ENCODE peak calls at places on chromosomes 11 and 22, in nine cellular contexts. One of them, this sample, is unnamed.

GRCh38 chr11:113447621-113448310 is 27.4 kb downstream of the DRD2 start:
- DNase-seq in neural crest cell: no peak
- DNase-seq in stimulated activated CD8-positive, alpha-beta memory T cell treated with anti-CD3 and anti-CD28 coated beads, Interleukin-4, amount 100 ng/mL, for 1 hour: no peak
- DNase-seq in activated CD4-positive, alpha-beta T cell treated with anti-CD3 and anti-CD28 coated beads for 4 hours: no peak
- DNase-seq in astrocyte of the spinal cord: peak
- DNase-seq in activated CD4-positive, CD25-positive, alpha-beta regulatory T cell treated with anti-CD3 and anti-CD28 coated beads, Interleukin-2, amount 50 U/mL, for 72 hours: no peak
- DNase-seq in nephron progenitor cell: no peak
- DNase-seq in spleen: no peak
- DNase-seq in retina: no peak
- DNase-seq in this sample: peak

GRCh38 chr22:30830907-30831306 is 136.2 kb downstream of the OSBP2 start:
- DNase-seq in retina: no peak
- DNase-seq in neural crest cell: no peak
- DNase-seq in spleen: no peak
- DNase-seq in activated CD4-positive, alpha-beta T cell treated with anti-CD3 and anti-CD28 coated beads for 4 hours: no peak
- DNase-seq in stimulated activated CD8-positive, alpha-beta memory T cell treated with anti-CD3 and anti-CD28 coated beads, Interleukin-4, amount 100 ng/mL, for 1 hour: no peak
- DNase-seq in astrocyte of the spinal cord: peak
- DNase-seq in nephron progenitor cell: no peak
- DNase-seq in activated CD4-positive, CD25-positive, alpha-beta regulatory T cell treated with anti-CD3 and anti-CD28 coated beads, Interleukin-2, amount 50 U/mL, for 72 hours: no peak
- DNase-seq in this sample: peak

GRCh38 chr11:103077553-103077952 is 14.4 kb downstream of the DCUN1D5 start:
- DNase-seq in spleen: no peak
- DNase-seq in retina: no peak
- DNase-seq in neural crest cell: no peak
- DNase-seq in activated CD4-positive, alpha-beta T cell treated with anti-CD3 and anti-CD28 coated beads for 4 hours: no peak
- DNase-seq in stimulated activated CD8-positive, alpha-beta memory T cell treated with anti-CD3 and anti-CD28 coated beads, Interleukin-4, amount 100 ng/mL, for 1 hour: no peak
- DNase-seq in activated CD4-positive, CD25-positive, alpha-beta regulatory T cell treated with anti-CD3 and anti-CD28 coated beads, Interleukin-2, amount 50 U/mL, for 72 hours: no peak
- DNase-seq in astrocyte of the spinal cord: no peak
- DNase-seq in nephron progenitor cell: no peak
- DNase-seq in this sample: no peak

GRCh38 chr11:57568330-57568766 is 876 bp upstream of the UBE2L6 start:
- DNase-seq in neural crest cell: peak
- DNase-seq in activated CD4-positive, CD25-positive, alpha-beta regulatory T cell treated with anti-CD3 and anti-CD28 coated beads, Interleukin-2, amount 50 U/mL, for 72 hours: peak
- DNase-seq in stimulated activated CD8-positive, alpha-beta memory T cell treated with anti-CD3 and anti-CD28 coated beads, Interleukin-4, amount 100 ng/mL, for 1 hour: peak
- DNase-seq in astrocyte of the spinal cord: peak
- DNase-seq in spleen: no peak
- DNase-seq in activated CD4-positive, alpha-beta T cell treated with anti-CD3 and anti-CD28 coated beads for 4 hours: peak
- DNase-seq in retina: no peak
- DNase-seq in nephron progenitor cell: peak
- DNase-seq in this sample: peak

GRCh38 chr11:110797453-110797852 is 85.2 kb upstream of the ARHGAP20 start:
- DNase-seq in stimulated activated CD8-positive, alpha-beta memory T cell treated with anti-CD3 and anti-CD28 coated beads, Interleukin-4, amount 100 ng/mL, for 1 hour: no peak
- DNase-seq in neural crest cell: no peak
- DNase-seq in activated CD4-positive, alpha-beta T cell treated with anti-CD3 and anti-CD28 coated beads for 4 hours: no peak
- DNase-seq in astrocyte of the spinal cord: peak
- DNase-seq in nephron progenitor cell: no peak
- DNase-seq in spleen: no peak
- DNase-seq in activated CD4-positive, CD25-positive, alpha-beta regulatory T cell treated with anti-CD3 and anti-CD28 coated beads, Interleukin-2, amount 50 U/mL, for 72 hours: no peak
- DNase-seq in retina: no peak
- DNase-seq in this sample: peak

GRCh38 chr11:85694385-85694980 is 8.5 kb upstream of the CCDC89 start:
- DNase-seq in spleen: no peak
- DNase-seq in stimulated activated CD8-positive, alpha-beta memory T cell treated with anti-CD3 and anti-CD28 coated beads, Interleukin-4, amount 100 ng/mL, for 1 hour: no peak
- DNase-seq in astrocyte of the spinal cord: peak
- DNase-seq in neural crest cell: no peak
- DNase-seq in activated CD4-positive, CD25-positive, alpha-beta regulatory T cell treated with anti-CD3 and anti-CD28 coated beads, Interleukin-2, amount 50 U/mL, for 72 hours: no peak
- DNase-seq in activated CD4-positive, alpha-beta T cell treated with anti-CD3 and anti-CD28 coated beads for 4 hours: no peak
- DNase-seq in retina: no peak
- DNase-seq in nephron progenitor cell: no peak
- DNase-seq in this sample: peak

GRCh38 chr11:69698362-69698761 is 5.5 kb downstream of the FGF19 start:
- DNase-seq in retina: no peak
- DNase-seq in activated CD4-positive, CD25-positive, alpha-beta regulatory T cell treated with anti-CD3 and anti-CD28 coated beads, Interleukin-2, amount 50 U/mL, for 72 hours: no peak
- DNase-seq in nephron progenitor cell: no peak
- DNase-seq in astrocyte of the spinal cord: no peak
- DNase-seq in stimulated activated CD8-positive, alpha-beta memory T cell treated with anti-CD3 and anti-CD28 coated beads, Interleukin-4, amount 100 ng/mL, for 1 hour: no peak
- DNase-seq in spleen: peak
- DNase-seq in activated CD4-positive, alpha-beta T cell treated with anti-CD3 and anti-CD28 coated beads for 4 hours: no peak
- DNase-seq in neural crest cell: no peak
- DNase-seq in this sample: no peak

GRCh38 chr11:3226846-3227567 is 5.2 kb downstream of the MRGPRE start:
- DNase-seq in stimulated activated CD8-positive, alpha-beta memory T cell treated with anti-CD3 and anti-CD28 coated beads, Interleukin-4, amount 100 ng/mL, for 1 hour: no peak
- DNase-seq in nephron progenitor cell: no peak
- DNase-seq in spleen: peak
- DNase-seq in astrocyte of the spinal cord: no peak
- DNase-seq in neural crest cell: no peak
- DNase-seq in activated CD4-positive, alpha-beta T cell treated with anti-CD3 and anti-CD28 coated beads for 4 hours: no peak
- DNase-seq in activated CD4-positive, CD25-positive, alpha-beta regulatory T cell treated with anti-CD3 and anti-CD28 coated beads, Interleukin-2, amount 50 U/mL, for 72 hours: peak
- DNase-seq in retina: no peak
- DNase-seq in this sample: no peak

GRCh38 chr22:47287516-47287915 is 525.1 kb downstream of the TBC1D22A start:
- DNase-seq in stimulated activated CD8-positive, alpha-beta memory T cell treated with anti-CD3 and anti-CD28 coated beads, Interleukin-4, amount 100 ng/mL, for 1 hour: no peak
- DNase-seq in nephron progenitor cell: no peak
- DNase-seq in activated CD4-positive, CD25-positive, alpha-beta regulatory T cell treated with anti-CD3 and anti-CD28 coated beads, Interleukin-2, amount 50 U/mL, for 72 hours: no peak
- DNase-seq in spleen: no peak
- DNase-seq in retina: no peak
- DNase-seq in activated CD4-positive, alpha-beta T cell treated with anti-CD3 and anti-CD28 coated beads for 4 hours: no peak
- DNase-seq in astrocyte of the spinal cord: no peak
- DNase-seq in neural crest cell: no peak
- DNase-seq in this sample: no peak

GRCh38 chr11:115241899-115242298 is 262.3 kb downstream of the CADM1 start:
- DNase-seq in spleen: no peak
- DNase-seq in neural crest cell: no peak
- DNase-seq in activated CD4-positive, CD25-positive, alpha-beta regulatory T cell treated with anti-CD3 and anti-CD28 coated beads, Interleukin-2, amount 50 U/mL, for 72 hours: no peak
- DNase-seq in retina: no peak
- DNase-seq in activated CD4-positive, alpha-beta T cell treated with anti-CD3 and anti-CD28 coated beads for 4 hours: no peak
- DNase-seq in stimulated activated CD8-positive, alpha-beta memory T cell treated with anti-CD3 and anti-CD28 coated beads, Interleukin-4, amount 100 ng/mL, for 1 hour: no peak
- DNase-seq in astrocyte of the spinal cord: no peak
- DNase-seq in nephron progenitor cell: no peak
- DNase-seq in this sample: no peak

GRCh38 chr11:73389902-73390301 is 13.7 kb downstream of the RELT start:
- DNase-seq in stimulated activated CD8-positive, alpha-beta memory T cell treated with anti-CD3 and anti-CD28 coated beads, Interleukin-4, amount 100 ng/mL, for 1 hour: no peak
- DNase-seq in activated CD4-positive, alpha-beta T cell treated with anti-CD3 and anti-CD28 coated beads for 4 hours: no peak
- DNase-seq in nephron progenitor cell: no peak
- DNase-seq in neural crest cell: no peak
- DNase-seq in activated CD4-positive, CD25-positive, alpha-beta regulatory T cell treated with anti-CD3 and anti-CD28 coated beads, Interleukin-2, amount 50 U/mL, for 72 hours: no peak
- DNase-seq in retina: peak
- DNase-seq in spleen: peak
- DNase-seq in astrocyte of the spinal cord: no peak
- DNase-seq in this sample: no peak

GRCh38 chr11:96070453-96070852 is 146.5 kb upstream of the MTMR2 start:
- DNase-seq in activated CD4-positive, alpha-beta T cell treated with anti-CD3 and anti-CD28 coated beads for 4 hours: no peak
- DNase-seq in astrocyte of the spinal cord: no peak
- DNase-seq in retina: no peak
- DNase-seq in spleen: no peak
- DNase-seq in activated CD4-positive, CD25-positive, alpha-beta regulatory T cell treated with anti-CD3 and anti-CD28 coated beads, Interleukin-2, amount 50 U/mL, for 72 hours: no peak
- DNase-seq in nephron progenitor cell: no peak
- DNase-seq in stimulated activated CD8-positive, alpha-beta memory T cell treated with anti-CD3 and anti-CD28 coated beads, Interleukin-4, amount 100 ng/mL, for 1 hour: no peak
- DNase-seq in neural crest cell: no peak
- DNase-seq in this sample: no peak

GRCh38 chr11:128528294-128528693 is 59.1 kb downstream of the ETS1 start:
- DNase-seq in astrocyte of the spinal cord: no peak
- DNase-seq in activated CD4-positive, alpha-beta T cell treated with anti-CD3 and anti-CD28 coated beads for 4 hours: no peak
- DNase-seq in activated CD4-positive, CD25-positive, alpha-beta regulatory T cell treated with anti-CD3 and anti-CD28 coated beads, Interleukin-2, amount 50 U/mL, for 72 hours: no peak
- DNase-seq in spleen: no peak
- DNase-seq in retina: no peak
- DNase-seq in stimulated activated CD8-positive, alpha-beta memory T cell treated with anti-CD3 and anti-CD28 coated beads, Interleukin-4, amount 100 ng/mL, for 1 hour: no peak
- DNase-seq in nephron progenitor cell: no peak
- DNase-seq in neural crest cell: no peak
- DNase-seq in this sample: no peak

GRCh38 chr22:24390576-24390975 is 36.8 kb upstream of the ADORA2A start:
- DNase-seq in nephron progenitor cell: no peak
- DNase-seq in stimulated activated CD8-positive, alpha-beta memory T cell treated with anti-CD3 and anti-CD28 coated beads, Interleukin-4, amount 100 ng/mL, for 1 hour: no peak
- DNase-seq in retina: no peak
- DNase-seq in spleen: no peak
- DNase-seq in astrocyte of the spinal cord: no peak
- DNase-seq in neural crest cell: no peak
- DNase-seq in activated CD4-positive, alpha-beta T cell treated with anti-CD3 and anti-CD28 coated beads for 4 hours: no peak
- DNase-seq in activated CD4-positive, CD25-positive, alpha-beta regulatory T cell treated with anti-CD3 and anti-CD28 coated beads, Interleukin-2, amount 50 U/mL, for 72 hours: no peak
- DNase-seq in this sample: no peak

GRCh38 chr22:40519284-40519947 is 117.1 kb downstream of the MRTFA start:
- DNase-seq in retina: no peak
- DNase-seq in neural crest cell: no peak
- DNase-seq in stimulated activated CD8-positive, alpha-beta memory T cell treated with anti-CD3 and anti-CD28 coated beads, Interleukin-4, amount 100 ng/mL, for 1 hour: no peak
- DNase-seq in spleen: no peak
- DNase-seq in astrocyte of the spinal cord: no peak
- DNase-seq in activated CD4-positive, CD25-positive, alpha-beta regulatory T cell treated with anti-CD3 and anti-CD28 coated beads, Interleukin-2, amount 50 U/mL, for 72 hours: no peak
- DNase-seq in activated CD4-positive, alpha-beta T cell treated with anti-CD3 and anti-CD28 coated beads for 4 hours: no peak
- DNase-seq in nephron progenitor cell: no peak
- DNase-seq in this sample: no peak

GRCh38 chr11:65872555-65873279 is at the start of gene EFEMP2:
- DNase-seq in spleen: peak
- DNase-seq in activated CD4-positive, alpha-beta T cell treated with anti-CD3 and anti-CD28 coated beads for 4 hours: no peak
- DNase-seq in retina: no peak
- DNase-seq in activated CD4-positive, CD25-positive, alpha-beta regulatory T cell treated with anti-CD3 and anti-CD28 coated beads, Interleukin-2, amount 50 U/mL, for 72 hours: no peak
- DNase-seq in neural crest cell: no peak
- DNase-seq in stimulated activated CD8-positive, alpha-beta memory T cell treated with anti-CD3 and anti-CD28 coated beads, Interleukin-4, amount 100 ng/mL, for 1 hour: no peak
- DNase-seq in astrocyte of the spinal cord: peak
- DNase-seq in nephron progenitor cell: peak
- DNase-seq in this sample: no peak

GRCh38 chr22:23504522-23504921 is 75.6 kb downstream of the IGLL1 start:
- DNase-seq in spleen: peak
- DNase-seq in astrocyte of the spinal cord: no peak
- DNase-seq in neural crest cell: no peak
- DNase-seq in activated CD4-positive, CD25-positive, alpha-beta regulatory T cell treated with anti-CD3 and anti-CD28 coated beads, Interleukin-2, amount 50 U/mL, for 72 hours: no peak
- DNase-seq in retina: no peak
- DNase-seq in activated CD4-positive, alpha-beta T cell treated with anti-CD3 and anti-CD28 coated beads for 4 hours: no peak
- DNase-seq in nephron progenitor cell: no peak
- DNase-seq in stimulated activated CD8-positive, alpha-beta memory T cell treated with anti-CD3 and anti-CD28 coated beads, Interleukin-4, amount 100 ng/mL, for 1 hour: no peak
- DNase-seq in this sample: no peak

GRCh38 chr11:93268287-93269040 is 62.1 kb upstream of the DEUP1 start:
- DNase-seq in spleen: no peak
- DNase-seq in neural crest cell: no peak
- DNase-seq in stimulated activated CD8-positive, alpha-beta memory T cell treated with anti-CD3 and anti-CD28 coated beads, Interleukin-4, amount 100 ng/mL, for 1 hour: no peak
- DNase-seq in activated CD4-positive, alpha-beta T cell treated with anti-CD3 and anti-CD28 coated beads for 4 hours: no peak
- DNase-seq in retina: no peak
- DNase-seq in nephron progenitor cell: no peak
- DNase-seq in activated CD4-positive, CD25-positive, alpha-beta regulatory T cell treated with anti-CD3 and anti-CD28 coated beads, Interleukin-2, amount 50 U/mL, for 72 hours: no peak
- DNase-seq in astrocyte of the spinal cord: no peak
- DNase-seq in this sample: no peak

GRCh38 chr11:57781529-57781943 is 19.9 kb downstream of the CTNND1 start:
- DNase-seq in astrocyte of the spinal cord: no peak
- DNase-seq in nephron progenitor cell: no peak
- DNase-seq in neural crest cell: no peak
- DNase-seq in retina: no peak
- DNase-seq in stimulated activated CD8-positive, alpha-beta memory T cell treated with anti-CD3 and anti-CD28 coated beads, Interleukin-4, amount 100 ng/mL, for 1 hour: no peak
- DNase-seq in activated CD4-positive, alpha-beta T cell treated with anti-CD3 and anti-CD28 coated beads for 4 hours: no peak
- DNase-seq in activated CD4-positive, CD25-positive, alpha-beta regulatory T cell treated with anti-CD3 and anti-CD28 coated beads, Interleukin-2, amount 50 U/mL, for 72 hours: no peak
- DNase-seq in spleen: no peak
- DNase-seq in this sample: peak

GRCh38 chr11:59206635-59207034 is 6.1 kb downstream of the MPEG1 start:
- DNase-seq in nephron progenitor cell: peak
- DNase-seq in activated CD4-positive, CD25-positive, alpha-beta regulatory T cell treated with anti-CD3 and anti-CD28 coated beads, Interleukin-2, amount 50 U/mL, for 72 hours: no peak
- DNase-seq in stimulated activated CD8-positive, alpha-beta memory T cell treated with anti-CD3 and anti-CD28 coated beads, Interleukin-4, amount 100 ng/mL, for 1 hour: no peak
- DNase-seq in activated CD4-positive, alpha-beta T cell treated with anti-CD3 and anti-CD28 coated beads for 4 hours: no peak
- DNase-seq in neural crest cell: peak
- DNase-seq in retina: peak
- DNase-seq in astrocyte of the spinal cord: no peak
- DNase-seq in spleen: no peak
- DNase-seq in this sample: peak

GRCh38 chr11:30631148-30631547 is 45.0 kb upstream of the MPPED2 start:
- DNase-seq in neural crest cell: no peak
- DNase-seq in astrocyte of the spinal cord: no peak
- DNase-seq in activated CD4-positive, alpha-beta T cell treated with anti-CD3 and anti-CD28 coated beads for 4 hours: no peak
- DNase-seq in nephron progenitor cell: no peak
- DNase-seq in retina: no peak
- DNase-seq in spleen: no peak
- DNase-seq in stimulated activated CD8-positive, alpha-beta memory T cell treated with anti-CD3 and anti-CD28 coated beads, Interleukin-4, amount 100 ng/mL, for 1 hour: no peak
- DNase-seq in activated CD4-positive, CD25-positive, alpha-beta regulatory T cell treated with anti-CD3 and anti-CD28 coated beads, Interleukin-2, amount 50 U/mL, for 72 hours: no peak
- DNase-seq in this sample: no peak

GRCh38 chr22:20562607-20563463 is 55.4 kb downstream of the MED15 start:
- DNase-seq in nephron progenitor cell: no peak
- DNase-seq in activated CD4-positive, CD25-positive, alpha-beta regulatory T cell treated with anti-CD3 and anti-CD28 coated beads, Interleukin-2, amount 50 U/mL, for 72 hours: no peak
- DNase-seq in activated CD4-positive, alpha-beta T cell treated with anti-CD3 and anti-CD28 coated beads for 4 hours: no peak
- DNase-seq in spleen: peak
- DNase-seq in astrocyte of the spinal cord: no peak
- DNase-seq in stimulated activated CD8-positive, alpha-beta memory T cell treated with anti-CD3 and anti-CD28 coated beads, Interleukin-4, amount 100 ng/mL, for 1 hour: no peak
- DNase-seq in retina: no peak
- DNase-seq in neural crest cell: no peak
- DNase-seq in this sample: no peak

GRCh38 chr11:12160680-12161079 is 50.3 kb downstream of the MICAL2 start:
- DNase-seq in stimulated activated CD8-positive, alpha-beta memory T cell treated with anti-CD3 and anti-CD28 coated beads, Interleukin-4, amount 100 ng/mL, for 1 hour: no peak
- DNase-seq in activated CD4-positive, CD25-positive, alpha-beta regulatory T cell treated with anti-CD3 and anti-CD28 coated beads, Interleukin-2, amount 50 U/mL, for 72 hours: no peak
- DNase-seq in activated CD4-positive, alpha-beta T cell treated with anti-CD3 and anti-CD28 coated beads for 4 hours: no peak
- DNase-seq in astrocyte of the spinal cord: no peak
- DNase-seq in spleen: peak
- DNase-seq in neural crest cell: no peak
- DNase-seq in nephron progenitor cell: no peak
- DNase-seq in retina: no peak
- DNase-seq in this sample: peak

GRCh38 chr11:83639995-83640758 is 354.0 kb upstream of the CCDC90B start:
- DNase-seq in activated CD4-positive, alpha-beta T cell treated with anti-CD3 and anti-CD28 coated beads for 4 hours: no peak
- DNase-seq in stimulated activated CD8-positive, alpha-beta memory T cell treated with anti-CD3 and anti-CD28 coated beads, Interleukin-4, amount 100 ng/mL, for 1 hour: no peak
- DNase-seq in retina: no peak
- DNase-seq in spleen: no peak
- DNase-seq in activated CD4-positive, CD25-positive, alpha-beta regulatory T cell treated with anti-CD3 and anti-CD28 coated beads, Interleukin-2, amount 50 U/mL, for 72 hours: no peak
- DNase-seq in nephron progenitor cell: no peak
- DNase-seq in astrocyte of the spinal cord: no peak
- DNase-seq in neural crest cell: no peak
- DNase-seq in this sample: no peak

GRCh38 chr11:64323373-64323772 is 5.5 kb downstream of the PRDX5 start:
- DNase-seq in activated CD4-positive, alpha-beta T cell treated with anti-CD3 and anti-CD28 coated beads for 4 hours: no peak
- DNase-seq in nephron progenitor cell: no peak
- DNase-seq in neural crest cell: no peak
- DNase-seq in activated CD4-positive, CD25-positive, alpha-beta regulatory T cell treated with anti-CD3 and anti-CD28 coated beads, Interleukin-2, amount 50 U/mL, for 72 hours: no peak
- DNase-seq in spleen: no peak
- DNase-seq in retina: no peak
- DNase-seq in stimulated activated CD8-positive, alpha-beta memory T cell treated with anti-CD3 and anti-CD28 coated beads, Interleukin-4, amount 100 ng/mL, for 1 hour: no peak
- DNase-seq in astrocyte of the spinal cord: no peak
- DNase-seq in this sample: no peak

GRCh38 chr11:100830978-100831732 is 144.1 kb downstream of the ARHGAP42 start:
- DNase-seq in astrocyte of the spinal cord: peak
- DNase-seq in retina: no peak
- DNase-seq in nephron progenitor cell: no peak
- DNase-seq in spleen: no peak
- DNase-seq in activated CD4-positive, CD25-positive, alpha-beta regulatory T cell treated with anti-CD3 and anti-CD28 coated beads, Interleukin-2, amount 50 U/mL, for 72 hours: no peak
- DNase-seq in stimulated activated CD8-positive, alpha-beta memory T cell treated with anti-CD3 and anti-CD28 coated beads, Interleukin-4, amount 100 ng/mL, for 1 hour: no peak
- DNase-seq in activated CD4-positive, alpha-beta T cell treated with anti-CD3 and anti-CD28 coated beads for 4 hours: no peak
- DNase-seq in neural crest cell: no peak
- DNase-seq in this sample: peak

GRCh38 chr11:42034821-42035220 is 575.4 kb upstream of the LRRC4C start:
- DNase-seq in activated CD4-positive, alpha-beta T cell treated with anti-CD3 and anti-CD28 coated beads for 4 hours: no peak
- DNase-seq in spleen: no peak
- DNase-seq in neural crest cell: no peak
- DNase-seq in stimulated activated CD8-positive, alpha-beta memory T cell treated with anti-CD3 and anti-CD28 coated beads, Interleukin-4, amount 100 ng/mL, for 1 hour: no peak
- DNase-seq in astrocyte of the spinal cord: no peak
- DNase-seq in nephron progenitor cell: no peak
- DNase-seq in activated CD4-positive, CD25-positive, alpha-beta regulatory T cell treated with anti-CD3 and anti-CD28 coated beads, Interleukin-2, amount 50 U/mL, for 72 hours: no peak
- DNase-seq in retina: no peak
- DNase-seq in this sample: no peak

GRCh38 chr11:706439-706956 is 467 bp downstream of the EPS8L2 start:
- DNase-seq in astrocyte of the spinal cord: peak
- DNase-seq in activated CD4-positive, CD25-positive, alpha-beta regulatory T cell treated with anti-CD3 and anti-CD28 coated beads, Interleukin-2, amount 50 U/mL, for 72 hours: no peak
- DNase-seq in stimulated activated CD8-positive, alpha-beta memory T cell treated with anti-CD3 and anti-CD28 coated beads, Interleukin-4, amount 100 ng/mL, for 1 hour: no peak
- DNase-seq in neural crest cell: no peak
- DNase-seq in retina: no peak
- DNase-seq in spleen: no peak
- DNase-seq in nephron progenitor cell: no peak
- DNase-seq in activated CD4-positive, alpha-beta T cell treated with anti-CD3 and anti-CD28 coated beads for 4 hours: no peak
- DNase-seq in this sample: peak

GRCh38 chr22:20486229-20486628 is 9.4 kb downstream of the KLHL22 start:
- DNase-seq in stimulated activated CD8-positive, alpha-beta memory T cell treated with anti-CD3 and anti-CD28 coated beads, Interleukin-4, amount 100 ng/mL, for 1 hour: no peak
- DNase-seq in neural crest cell: no peak
- DNase-seq in nephron progenitor cell: no peak
- DNase-seq in activated CD4-positive, alpha-beta T cell treated with anti-CD3 and anti-CD28 coated beads for 4 hours: no peak
- DNase-seq in spleen: no peak
- DNase-seq in astrocyte of the spinal cord: no peak
- DNase-seq in retina: no peak
- DNase-seq in activated CD4-positive, CD25-positive, alpha-beta regulatory T cell treated with anti-CD3 and anti-CD28 coated beads, Interleukin-2, amount 50 U/mL, for 72 hours: no peak
- DNase-seq in this sample: no peak